ENCODE peak calls at places on chromosome 20, in four cellular contexts. O, T, J and Z are unnamed samples.

GRCh38 chr20:10927936-10928860 is 254.4 kb upstream of the JAG1 start:
- DNase-seq in O (no peak), T (no peak), J (no peak), Z (no peak)

GRCh38 chr20:59207742-59208357 is 44.2 kb downstream of the ZNF831 start:
- DNase-seq in O (peak), T (peak), J (peak), Z (peak)

GRCh38 chr20:63580796-63581461 is 6.9 kb upstream of the HELZ2 start:
- DNase-seq in O (peak), T (peak), J (no peak), Z (no peak)

GRCh38 chr20:37856932-37857660 is 45.8 kb upstream of the VSTM2L start:
- DNase-seq in O (no peak), T (no peak), J (no peak), Z (no peak)

GRCh38 chr20:49964964-49965780 is 17.6 kb upstream of the SNAI1 start:
- DNase-seq in O (peak), T (no peak), J (no peak), Z (no peak)

GRCh38 chr20:25082498-25082873 is 545 bp upstream of the VSX1 start:
- DNase-seq in O (no peak), T (no peak), J (no peak), Z (no peak)

GRCh38 chr20:4100679-4101078 is 85.3 kb upstream of the RNF24 start:
- DNase-seq in O (no peak), T (no peak), J (no peak), Z (no peak)

GRCh38 chr20:58867211-58867610 is 14.7 kb downstream of the GNAS start:
- DNase-seq in O (no peak), T (no peak), J (no peak), Z (no peak)

GRCh38 chr20:23224806-23225205 is 125.8 kb upstream of the NXT1 start:
- DNase-seq in O (no peak), T (no peak), J (no peak), Z (no peak)